ENCODE peak calls at places on chromosomes 3 and 15, in seven cellular contexts. One of them, this sample, is unnamed. For H3K4me1, the result is how much of the 10 kb centered on the place peaks cover.

GRCh38 chr3:175336406-175337133 is 477.4 kb downstream of the NAALADL2 start:
- DNase-seq in thyroid gland: no peak
- DNase-seq in ovary: no peak
- DNase-seq in transverse colon: no peak
- DNase-seq in upper lobe of left lung: no peak
- DNase-seq in stomach: no peak
- DNase-seq in heart left ventricle: no peak
- DNase-seq in this sample: peak

GRCh38 chr3:126607214-126607908 is 47.6 kb downstream of the TXNRD3 start:
- DNase-seq in heart left ventricle: no peak
- DNase-seq in stomach: no peak
- DNase-seq in transverse colon: no peak
- DNase-seq in thyroid gland: no peak
- DNase-seq in upper lobe of left lung: no peak
- DNase-seq in ovary: no peak
- DNase-seq in this sample: no peak

GRCh38 chr15:90101130-90101968 is 919 bp downstream of the IDH2 start:
- DNase-seq in thyroid gland: peak
- DNase-seq in ovary: peak
- DNase-seq in heart left ventricle: peak
- DNase-seq in transverse colon: peak
- DNase-seq in upper lobe of left lung: peak
- DNase-seq in stomach: peak
- DNase-seq in this sample: peak

GRCh38 chr15:30923429-30923828 is 19.7 kb downstream of the FAN1 start:
- DNase-seq in upper lobe of left lung: no peak
- DNase-seq in heart left ventricle: peak
- DNase-seq in transverse colon: no peak
- DNase-seq in thyroid gland: peak
- DNase-seq in stomach: peak
- DNase-seq in ovary: no peak
- DNase-seq in this sample: no peak

GRCh38 chr15:57610130-57610529 is 18.4 kb downstream of the MYZAP start:
- DNase-seq in thyroid gland: peak
- DNase-seq in ovary: peak
- DNase-seq in heart left ventricle: peak
- DNase-seq in upper lobe of left lung: peak
- DNase-seq in stomach: peak
- DNase-seq in transverse colon: peak
- DNase-seq in this sample: no peak

GRCh38 chr3:174342941-174343431 is 516.1 kb upstream of the NAALADL2 start:
- DNase-seq in upper lobe of left lung: no peak
- DNase-seq in stomach: no peak
- DNase-seq in heart left ventricle: no peak
- DNase-seq in transverse colon: no peak
- DNase-seq in ovary: no peak
- DNase-seq in thyroid gland: no peak
- DNase-seq in this sample: no peak

GRCh38 chr3:141039573-141039972 is 11.6 kb upstream of the SPSB4 start:
- DNase-seq in ovary: no peak
- DNase-seq in stomach: no peak
- DNase-seq in heart left ventricle: no peak
- DNase-seq in thyroid gland: peak
- DNase-seq in upper lobe of left lung: no peak
- DNase-seq in transverse colon: no peak
- DNase-seq in this sample: no peak

GRCh38 chr3:15538345-15538744 is 16.8 kb upstream of the COLQ start:
- DNase-seq in thyroid gland: no peak
- DNase-seq in upper lobe of left lung: no peak
- DNase-seq in transverse colon: no peak
- DNase-seq in heart left ventricle: no peak
- DNase-seq in ovary: no peak
- DNase-seq in stomach: no peak
- DNase-seq in this sample: no peak

GRCh38 chr3:113498221-113499005 is 16.5 kb downstream of the SPICE1 start:
- DNase-seq in upper lobe of left lung: no peak
- DNase-seq in thyroid gland: no peak
- DNase-seq in heart left ventricle: no peak
- DNase-seq in transverse colon: no peak
- DNase-seq in stomach: no peak
- DNase-seq in ovary: no peak
- DNase-seq in this sample: no peak

GRCh38 chr3:65230251-65231140 is 542.7 kb upstream of the ADAMTS9 start:
- DNase-seq in upper lobe of left lung: no peak
- DNase-seq in thyroid gland: no peak
- DNase-seq in heart left ventricle: no peak
- DNase-seq in stomach: no peak
- DNase-seq in ovary: no peak
- DNase-seq in transverse colon: no peak
- DNase-seq in this sample: no peak

DNA sequence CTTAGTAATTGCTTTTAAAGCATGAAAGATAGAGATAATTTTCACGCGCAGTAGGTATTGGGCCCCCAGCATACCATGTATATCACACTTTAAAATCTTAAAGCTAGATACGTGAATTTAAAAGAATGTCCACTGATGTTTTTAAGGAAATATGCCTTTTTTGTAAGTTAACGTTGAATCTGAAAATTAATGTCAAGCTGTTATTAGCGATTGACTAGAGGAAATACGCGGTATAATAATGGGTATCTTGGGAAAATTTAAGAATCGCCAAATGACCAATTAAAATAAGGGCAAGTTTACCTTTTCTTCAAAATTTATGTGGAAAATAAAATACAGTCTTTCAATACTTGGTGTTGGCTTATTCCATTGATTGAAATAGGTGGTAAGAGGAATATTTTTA is 13.3 kb upstream of the CHD2 start:
- DNase-seq in heart left ventricle: no peak
- DNase-seq in transverse colon: no peak
- DNase-seq in thyroid gland: no peak
- DNase-seq in ovary: no peak
- DNase-seq in upper lobe of left lung: no peak
- DNase-seq in stomach: no peak
- DNase-seq in this sample: no peak
- H3K4me1 ChIP-seq in heart left ventricle: under half
- H3K4me1 ChIP-seq in transverse colon: under half
- H3K4me1 ChIP-seq in thyroid gland: under half
- H3K4me1 ChIP-seq in ovary: under half
- H3K4me1 ChIP-seq in upper lobe of left lung: half or more
- H3K4me1 ChIP-seq in stomach: under half
- H3K4me1 ChIP-seq in this sample: under half

DNA sequence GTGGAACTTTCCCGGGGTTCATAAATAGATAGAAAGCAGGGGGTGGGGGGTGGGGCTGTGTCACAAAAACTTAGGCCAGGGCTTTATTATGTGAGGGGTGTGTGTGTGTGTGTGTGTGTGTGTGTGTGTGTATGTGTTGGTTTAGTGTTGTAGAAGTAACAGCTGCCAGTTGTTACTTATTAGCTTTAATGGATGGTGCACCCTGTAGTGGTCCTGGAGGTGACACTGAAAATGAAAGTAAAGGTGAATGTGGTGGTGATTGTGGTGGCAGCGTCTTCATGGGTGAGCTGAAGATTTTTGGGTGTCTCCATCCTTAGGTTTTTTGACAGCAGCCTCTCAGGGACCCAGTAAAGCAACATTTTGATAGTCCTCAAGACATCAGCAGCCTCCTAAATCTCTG is 449.9 kb downstream of the PDCD6IP start:
- DNase-seq in stomach: no peak
- DNase-seq in upper lobe of left lung: no peak
- DNase-seq in transverse colon: no peak
- DNase-seq in thyroid gland: no peak
- DNase-seq in ovary: no peak
- DNase-seq in heart left ventricle: no peak
- DNase-seq in this sample: no peak
- TF ChIP-seq POLR2A in stomach: no peak
- TF ChIP-seq POLR2A in upper lobe of left lung: no peak
- TF ChIP-seq POLR2A in transverse colon: no peak
- TF ChIP-seq POLR2A in thyroid gland: no peak
- TF ChIP-seq POLR2A in ovary: no peak
- TF ChIP-seq POLR2A in heart left ventricle: no peak
- TF ChIP-seq POLR2A in this sample: no peak

GRCh38 chr3:9901967-9902366 is 681 bp upstream of the IL17RE start:
- DNase-seq in heart left ventricle: no peak
- DNase-seq in ovary: no peak
- DNase-seq in stomach: no peak
- DNase-seq in upper lobe of left lung: no peak
- DNase-seq in transverse colon: no peak
- DNase-seq in thyroid gland: no peak
- DNase-seq in this sample: no peak

GRCh38 chr3:9902372-9903237 is at the start of gene IL17RE:
- DNase-seq in stomach: peak
- DNase-seq in heart left ventricle: no peak
- DNase-seq in ovary: no peak
- DNase-seq in thyroid gland: peak
- DNase-seq in transverse colon: peak
- DNase-seq in upper lobe of left lung: peak
- DNase-seq in this sample: peak

GRCh38 chr3:9899289-9899791 is 3.3 kb upstream of the IL17RE start:
- DNase-seq in stomach: no peak
- DNase-seq in thyroid gland: no peak
- DNase-seq in heart left ventricle: no peak
- DNase-seq in ovary: no peak
- DNase-seq in transverse colon: no peak
- DNase-seq in upper lobe of left lung: no peak
- DNase-seq in this sample: no peak

GRCh38 chr3:9897408-9898372 is 5.0 kb upstream of the IL17RE start:
- DNase-seq in thyroid gland: no peak
- DNase-seq in transverse colon: peak
- DNase-seq in heart left ventricle: no peak
- DNase-seq in upper lobe of left lung: peak
- DNase-seq in ovary: no peak
- DNase-seq in stomach: peak
- DNase-seq in this sample: peak

DNA sequence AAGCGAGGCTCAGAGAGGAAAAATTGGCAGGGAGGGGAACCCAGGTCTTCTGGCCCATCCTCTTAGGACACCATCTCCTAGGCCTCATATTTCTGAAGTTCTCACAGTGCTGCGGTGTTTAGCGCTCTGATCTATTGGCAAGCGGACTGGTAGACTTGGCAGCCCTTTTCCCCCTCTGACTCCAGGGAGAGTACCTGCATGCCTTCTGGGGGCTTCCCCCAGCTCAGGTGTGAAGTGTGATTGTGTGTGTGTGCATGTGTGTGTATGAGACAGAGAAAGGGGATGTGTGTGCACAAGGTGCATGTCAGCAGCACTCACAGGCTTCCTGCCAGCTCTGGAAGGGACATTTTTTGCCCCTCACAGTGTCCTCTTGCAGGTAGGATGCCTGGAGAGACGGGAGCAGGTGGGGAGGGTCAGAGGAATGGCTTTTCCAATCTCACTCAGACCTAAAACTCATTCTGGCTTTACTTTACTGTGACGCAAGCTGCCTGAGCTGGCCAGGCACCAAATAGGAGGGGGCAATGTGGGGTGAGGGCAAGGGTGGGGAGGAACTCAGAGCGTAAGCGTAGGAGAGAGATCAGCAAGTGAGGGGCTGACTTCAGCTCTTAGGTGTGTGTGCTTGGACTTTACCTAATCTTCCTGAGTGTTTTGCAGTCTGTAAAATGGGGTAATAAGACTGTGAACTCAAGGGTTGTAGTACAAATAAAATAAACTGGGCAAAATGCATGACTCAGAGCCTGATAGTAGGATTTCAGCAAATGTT is 4.0 kb upstream of the IL17RE start:
- DNase-seq in transverse colon: peak
- DNase-seq in stomach: peak
- DNase-seq in heart left ventricle: no peak
- DNase-seq in upper lobe of left lung: peak
- DNase-seq in ovary: no peak
- DNase-seq in thyroid gland: no peak
- DNase-seq in this sample: peak
- H3K4me1 ChIP-seq in transverse colon: under half
- H3K4me1 ChIP-seq in stomach: under half
- H3K4me1 ChIP-seq in heart left ventricle: under half
- H3K4me1 ChIP-seq in upper lobe of left lung: under half
- H3K4me1 ChIP-seq in ovary: under half
- H3K4me1 ChIP-seq in thyroid gland: under half
- H3K4me1 ChIP-seq in this sample: under half

GRCh38 chr3:128483657-128484403 is 9.2 kb downstream of the GATA2 start:
- DNase-seq in upper lobe of left lung: no peak
- DNase-seq in stomach: no peak
- DNase-seq in heart left ventricle: no peak
- DNase-seq in ovary: no peak
- DNase-seq in thyroid gland: no peak
- DNase-seq in transverse colon: no peak
- DNase-seq in this sample: no peak
- TF ChIP-seq POLR2A in upper lobe of left lung: no peak
- TF ChIP-seq POLR2A in stomach: no peak
- TF ChIP-seq POLR2A in heart left ventricle: no peak
- TF ChIP-seq POLR2A in ovary: no peak
- TF ChIP-seq POLR2A in thyroid gland: no peak
- TF ChIP-seq POLR2A in transverse colon: no peak
- TF ChIP-seq POLR2A in this sample: no peak

DNA sequence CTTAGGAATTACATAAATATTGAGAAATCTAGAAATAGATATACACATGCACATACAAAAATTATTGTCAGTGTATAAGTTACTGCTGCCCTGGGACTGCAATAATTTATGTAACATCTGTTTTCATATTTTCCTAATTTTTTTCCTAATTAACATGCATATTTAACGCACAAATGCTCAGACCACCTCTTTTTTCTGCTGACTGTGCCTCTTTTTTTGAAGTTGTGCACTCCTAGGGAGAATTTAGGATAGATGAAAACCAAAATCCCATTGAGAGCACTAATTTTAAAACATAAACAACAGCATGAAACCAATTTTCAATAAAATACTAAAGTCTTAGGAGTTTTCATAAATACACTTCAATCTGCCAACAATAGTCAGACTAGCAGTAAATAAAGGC is 154.0 kb downstream of the TBC1D5 start:
- DNase-seq in stomach: no peak
- DNase-seq in ovary: no peak
- DNase-seq in transverse colon: no peak
- DNase-seq in upper lobe of left lung: no peak
- DNase-seq in thyroid gland: no peak
- DNase-seq in heart left ventricle: no peak
- DNase-seq in this sample: no peak
- H3K4me1 ChIP-seq in stomach: under half
- H3K4me1 ChIP-seq in ovary: under half
- H3K4me1 ChIP-seq in transverse colon: under half
- H3K4me1 ChIP-seq in upper lobe of left lung: under half
- H3K4me1 ChIP-seq in thyroid gland: under half
- H3K4me1 ChIP-seq in heart left ventricle: under half
- H3K4me1 ChIP-seq in this sample: under half